ENCODE peak calls at places on chromosomes 12 and 14, in four cellular contexts. C, G, E and U are unnamed samples. For H3K4me1, the result is how much of the 10 kb centered on the place peaks cover.

GRCh38 chr12:78398750-78399149 is 465.8 kb upstream of the SYT1 start:
- DNase-seq in C (no peak), G (no peak), E (no peak), U (no peak)

GRCh38 chr14:35158951-35159653 is 36.8 kb downstream of the PRORP start:
- DNase-seq in C (no peak), G (no peak), E (peak), U (no peak)

GRCh38 chr12:93536766-93537515 is 35.5 kb upstream of the SOCS2 start:
- DNase-seq in C (no peak), G (peak), E (no peak), U (no peak)

GRCh38 chr12:123232807-123233504 is at the start of the genes MPHOSPH9 and MTRFR:
- DNase-seq in C (peak), G (peak), E (peak), U (peak)

GRCh38 chr12:93624595-93625294 is 52.3 kb downstream of the SOCS2 start:
- DNase-seq in C (no peak), G (peak), E (peak), U (no peak)

GRCh38 chr14:90114554-90114953 is 52.8 kb downstream of the KCNK13 start:
- DNase-seq in C (no peak), G (no peak), E (peak), U (no peak)

GRCh38 chr12:79364197-79364596 is 326.6 kb downstream of the PAWR start:
- DNase-seq in C (no peak), G (no peak), E (no peak), U (no peak)

GRCh38 chr14:51883232-51883631 is 22.8 kb downstream of the GNG2 start:
- DNase-seq in C (no peak), G (no peak), E (no peak), U (no peak)

GRCh38 chr12:56159482-56160105 is 1.4 kb downstream of the MYL6 start:
- DNase-seq in C (no peak), G (no peak), E (no peak), U (no peak)

GRCh38 chr14:105855246-105855892 is 329.0 kb downstream of the TMEM121 start:
- DNase-seq in C (no peak), G (no peak), E (no peak), U (no peak)

GRCh38 chr14:22265319-22266140 is 323.5 kb downstream of the DAD1 start:
- DNase-seq in C (no peak), G (no peak), E (no peak), U (no peak)

GRCh38 chr14:76782885-76783566 is 21.8 kb downstream of the VASH1 start:
- DNase-seq in C (no peak), G (no peak), E (no peak), U (no peak)

GRCh38 chr12:87603727-87604126 is 425.5 kb downstream of the C12orf50 start:
- DNase-seq in C (no peak), G (no peak), E (no peak), U (no peak)

GRCh38 chr12:114396153-114396868 is 9.6 kb downstream of the TBX5 start:
- DNase-seq in C (no peak), G (no peak), E (no peak), U (no peak)
- TF ChIP-seq YY1 in C (no peak), G (no peak), E (no peak), U (no peak)

GRCh38 chr14:79661762-79662161 is 549.5 kb downstream of the DIO2 start:
- DNase-seq in C (no peak), G (no peak), E (no peak), U (no peak)
- TF ChIP-seq SUZ12 in C (no peak), G (no peak), E (no peak), U (no peak)

DNA sequence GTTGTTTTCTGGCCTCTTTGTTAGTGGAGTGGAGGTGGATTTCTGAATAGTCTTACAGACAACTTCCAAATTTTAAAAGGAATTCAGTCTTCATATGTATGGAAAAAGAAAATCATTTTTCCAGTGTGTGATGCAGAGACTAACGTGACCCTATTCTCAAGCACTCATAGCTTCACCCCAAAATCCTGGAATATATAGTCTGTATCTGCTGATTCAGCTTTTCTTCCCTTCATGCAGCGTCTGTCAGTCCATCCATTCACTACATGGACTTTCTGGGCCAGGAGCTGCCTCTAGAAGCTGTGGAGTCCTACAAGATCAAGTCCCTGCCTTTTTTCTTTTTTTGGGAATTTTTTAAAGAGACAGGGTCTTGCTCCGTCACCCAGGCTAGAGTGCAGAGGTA is 23.8 kb downstream of the KLC1 start:
- DNase-seq in C (no peak), G (no peak), E (no peak), U (no peak)
- H3K4me1 ChIP-seq in C (under half), G (under half), E (under half), U (under half)

GRCh38 chr12:107845980-107846659 is 71.6 kb downstream of the ASCL4 start:
- DNase-seq in C (no peak), G (no peak), E (no peak), U (no peak)

GRCh38 chr12:107843351-107844311 is 69.1 kb downstream of the ASCL4 start:
- DNase-seq in C (no peak), G (no peak), E (no peak), U (no peak)

GRCh38 chr12:107847430-107847829 is 72.9 kb downstream of the ASCL4 start:
- DNase-seq in C (no peak), G (no peak), E (no peak), U (no peak)

GRCh38 chr12:107845226-107845979 is 70.9 kb downstream of the ASCL4 start:
- DNase-seq in C (no peak), G (no peak), E (no peak), U (no peak)

GRCh38 chr12:107844312-107844921 is 69.9 kb downstream of the ASCL4 start:
- DNase-seq in C (no peak), G (no peak), E (no peak), U (peak)
- TF ChIP-seq YY1 in C (no peak), G (no peak), E (no peak), U (no peak)

GRCh38 chr14:68442828-68443460 is 349.9 kb downstream of the ZFP36L1 start:
- DNase-seq in C (no peak), G (no peak), E (no peak), U (no peak)
- TF ChIP-seq SUZ12 in C (no peak), G (no peak), E (no peak), U (no peak)

GRCh38 chr14:72541546-72541945 is 352.4 kb downstream of the DPF3 start:
- DNase-seq in C (no peak), G (no peak), E (no peak), U (no peak)

GRCh38 chr14:72543325-72543724 is 350.6 kb downstream of the DPF3 start:
- DNase-seq in C (no peak), G (no peak), E (no peak), U (no peak)

GRCh38 chr14:72544615-72545387 is 349.1 kb downstream of the DPF3 start:
- DNase-seq in C (peak), G (no peak), E (no peak), U (peak)

GRCh38 chr14:72538387-72538786 is 355.5 kb downstream of the DPF3 start:
- DNase-seq in C (no peak), G (no peak), E (no peak), U (no peak)

DNA sequence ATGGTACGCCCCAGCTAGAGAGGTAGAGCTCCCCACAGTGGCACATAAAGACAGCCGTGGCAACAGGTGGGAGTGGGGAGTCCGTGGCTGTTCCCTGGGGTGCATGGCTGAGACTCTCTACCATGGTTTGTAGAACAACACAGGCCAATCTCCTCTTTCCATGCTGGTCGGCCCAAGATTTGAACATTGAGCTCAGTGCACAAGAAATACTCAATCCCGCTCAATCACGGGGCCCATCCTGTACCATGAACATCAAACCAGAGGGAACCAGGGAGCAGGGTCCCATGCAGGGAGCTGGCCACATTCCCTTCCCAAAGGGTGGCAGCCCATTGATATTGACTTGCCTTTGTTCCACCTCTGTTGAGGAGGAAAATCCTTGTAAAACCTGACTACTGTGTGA is 353.1 kb downstream of the DPF3 start:
- DNase-seq in C (no peak), G (no peak), E (no peak), U (no peak)
- H3K4me1 ChIP-seq in C (under half), G (under half), E (under half), U (under half)

GRCh38 chr12:49644620-49644994 is 21.2 kb downstream of the PRPF40B start:
- DNase-seq in C (no peak), G (peak), E (peak), U (peak)
- TF ChIP-seq YY1 in C (no peak), G (peak), E (no peak), U (no peak)